ENCODE peak calls at places on chromosomes 13 and 19, in four cellular contexts. S is mesenchymal stem cell, H is H9, K is trophoblast cell. I is an unnamed sample.

GRCh38 chr13:86082116-86082515 is 282.9 kb upstream of the SLITRK6 start:
- DNase-seq in S (no peak), H (no peak), K (no peak), I (no peak)

GRCh38 chr13:106302843-106303242 is 232.6 kb downstream of the EFNB2 start:
- DNase-seq in S (no peak), H (no peak), K (no peak), I (no peak)

GRCh38 chr19:28998974-28999373 is 214.0 kb downstream of the UQCRFS1 start:
- DNase-seq in S (no peak), H (no peak), K (no peak), I (no peak)

GRCh38 chr13:99688776-99689175 is 187.5 kb downstream of the TM9SF2 start:
- DNase-seq in S (no peak), H (no peak), K (no peak), I (no peak)

GRCh38 chr13:76729690-76730089 is 156.5 kb downstream of the KCTD12 start:
- DNase-seq in S (no peak), H (no peak), K (no peak), I (no peak)

GRCh38 chr19:51185069-51185867 is 39.6 kb upstream of the CD33 start:
- DNase-seq in S (no peak), H (no peak), K (no peak), I (no peak)

GRCh38 chr13:33832872-33833271 is 14.9 kb downstream of the RFC3 start:
- DNase-seq in S (no peak), H (no peak), K (no peak), I (no peak)

GRCh38 chr13:110340812-110341444 is 33.8 kb downstream of the COL4A2 start:
- DNase-seq in S (peak), H (no peak), K (peak), I (no peak)

GRCh38 chr13:39269411-39269810 is 231.2 kb downstream of the NHLRC3 start:
- DNase-seq in S (no peak), H (no peak), K (no peak), I (no peak)

GRCh38 chr19:2475018-2475701 is 767 bp upstream of the GADD45B start:
- DNase-seq in S (peak), H (no peak), K (peak), I (no peak)

GRCh38 chr19:45477713-45478453 is 10.1 kb downstream of the FOSB start:
- DNase-seq in S (peak), H (no peak), K (peak), I (no peak)

GRCh38 chr19:5985098-5985783 is 7.3 kb upstream of the RANBP3 start:
- DNase-seq in S (peak), H (no peak), K (no peak), I (no peak)

GRCh38 chr19:52991021-52991420 is 22.7 kb upstream of the ERVV-1 start:
- DNase-seq in S (no peak), H (no peak), K (peak), I (no peak)

GRCh38 chr13:25267715-25268114 is 19.6 kb downstream of the MTMR6 start:
- DNase-seq in S (peak), H (no peak), K (no peak), I (no peak)

GRCh38 chr13:66225071-66225470 is 1005.1 kb downstream of the PCDH9 start:
- DNase-seq in S (no peak), H (peak), K (no peak), I (no peak)

GRCh38 chr19:8321760-8322637 is 703 bp downstream of the RPS28 start:
- DNase-seq in S (peak), H (no peak), K (no peak), I (no peak)

GRCh38 chr19:48444129-48444932 is 1.5 kb upstream of the GRWD1 start:
- DNase-seq in S (no peak), H (peak), K (no peak), I (no peak)

GRCh38 chr19:19171821-19172532 is 1.9 kb upstream of the MEF2B start:
- DNase-seq in S (peak), H (no peak), K (no peak), I (no peak)

GRCh38 chr13:98827449-98827848 is 75.0 kb upstream of the SLC15A1 start:
- DNase-seq in S (no peak), H (peak), K (no peak), I (no peak)

GRCh38 chr19:47813995-47814328 is 7.8 kb upstream of the CRX start:
- DNase-seq in S (no peak), H (no peak), K (no peak), I (no peak)

GRCh38 chr13:113123226-113124150 is 889 bp downstream of the F10 start:
- DNase-seq in S (no peak), H (peak), K (no peak), I (no peak)

GRCh38 chr19:33440682-33441081 is 67.2 kb downstream of the CEBPG start:
- DNase-seq in S (no peak), H (no peak), K (no peak), I (no peak)

GRCh38 chr13:112990783-112991182 is 21.8 kb downstream of the MCF2L start:
- DNase-seq in S (no peak), H (peak), K (peak), I (no peak)

GRCh38 chr19:52635786-52636570 is 2.2 kb downstream of the ZNF83 start:
- DNase-seq in S (no peak), H (no peak), K (no peak), I (no peak)

GRCh38 chr19:31350033-31350692 is 927 bp upstream of the TSHZ3 start:
- DNase-seq in S (peak), H (no peak), K (no peak), I (no peak)

GRCh38 chr19:35484637-35485036 is 5.6 kb downstream of the KRTDAP start:
- DNase-seq in S (no peak), H (no peak), K (no peak), I (no peak)

GRCh38 chr19:15810335-15810734 is 5.1 kb downstream of the OR10H1 start:
- DNase-seq in S (no peak), H (no peak), K (no peak), I (no peak)

GRCh38 chr19:35882074-35882832 is 13.9 kb downstream of the APLP1 start:
- DNase-seq in S (peak), H (no peak), K (peak), I (no peak)

GRCh38 chr13:32314968-32315254 is 252 bp downstream of the ZAR1L start:
- DNase-seq in S (peak), H (no peak), K (no peak), I (peak)

GRCh38 chr13:32314271-32314967 is 744 bp downstream of the ZAR1L start:
- DNase-seq in S (no peak), H (no peak), K (peak), I (no peak)

GRCh38 chr13:32316476-32316875 is 1.2 kb downstream of the BRCA2 start:
- DNase-seq in S (peak), H (no peak), K (no peak), I (no peak)

GRCh38 chr13:32315255-32316029 is at the start of the genes BRCA2 and ZAR1L:
- DNase-seq in S (peak), H (peak), K (peak), I (peak)

DNA sequence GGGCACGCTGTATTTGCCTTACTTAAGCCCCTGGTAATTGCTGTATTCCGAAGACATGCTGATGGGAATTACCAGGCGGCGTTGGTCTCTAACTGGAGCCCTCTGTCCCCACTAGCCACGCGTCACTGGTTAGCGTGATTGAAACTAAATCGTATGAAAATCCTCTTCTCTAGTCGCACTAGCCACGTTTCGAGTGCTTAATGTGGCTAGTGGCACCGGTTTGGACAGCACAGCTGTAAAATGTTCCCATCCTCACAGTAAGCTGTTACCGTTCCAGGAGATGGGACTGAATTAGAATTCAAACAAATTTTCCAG is 679 bp downstream of the BRCA2 start:
- DNase-seq in S (no peak), H (no peak), K (no peak), I (no peak)
- H2AK5ac ChIP-seq in S (no peak), H (no peak), K (no peak), I (no peak)

DNA sequence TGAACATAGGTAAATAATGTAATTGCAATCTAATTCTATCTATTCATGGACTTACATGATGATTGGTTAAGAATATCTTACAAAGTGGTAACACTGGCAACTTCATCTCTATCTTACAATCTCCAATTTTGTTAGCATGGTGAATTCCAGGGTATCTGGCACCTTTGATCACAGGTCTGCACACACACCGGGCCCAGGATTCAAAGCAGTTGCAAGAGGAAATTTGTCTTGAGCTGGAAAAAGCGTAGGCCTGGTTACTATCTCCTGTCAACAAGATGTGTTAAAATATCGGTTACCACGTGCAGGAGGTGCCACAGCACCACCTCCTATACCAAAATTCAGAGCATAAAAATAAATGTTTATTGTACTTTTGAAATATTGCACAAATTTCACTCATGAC is 2428.4 kb downstream of the PCDH9 start:
- DNase-seq in S (no peak), H (no peak), K (no peak), I (no peak)
- H3K27ac ChIP-seq in S (no peak), H (no peak), K (no peak), I (no peak)

DNA sequence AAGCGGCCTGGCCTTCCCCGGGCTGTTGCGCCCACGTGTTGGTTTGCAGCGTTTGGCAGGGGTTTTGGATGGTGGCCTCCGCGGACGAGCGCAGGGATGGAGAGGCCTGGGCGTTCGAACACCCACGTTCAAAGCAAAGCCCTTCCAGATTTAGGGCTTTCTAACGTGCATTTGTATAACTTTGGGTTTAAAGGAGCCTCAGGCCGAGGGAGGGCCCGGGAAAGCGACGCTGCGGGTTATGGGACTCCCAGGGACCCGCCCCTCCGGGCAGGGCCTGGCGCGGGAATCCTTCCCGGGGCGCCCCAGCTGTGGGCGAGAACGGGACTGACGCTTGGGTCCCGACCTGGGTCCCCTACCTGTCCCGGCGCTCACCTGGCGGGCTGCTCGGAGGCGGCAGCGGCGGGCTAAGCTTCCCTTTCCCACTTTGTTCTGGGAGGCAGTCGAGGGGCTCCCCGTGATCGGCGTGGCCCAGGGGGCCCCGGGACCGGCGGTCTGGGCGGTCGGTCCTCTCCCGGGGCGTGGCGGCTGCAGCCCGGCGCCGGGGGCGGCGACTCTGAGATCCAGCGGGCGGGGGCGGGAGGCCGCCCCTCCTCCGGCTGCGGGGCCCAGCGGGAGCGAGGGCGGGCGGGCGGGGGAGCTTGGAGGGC is at the start of gene FBXO17:
- DNase-seq in S (peak), H (peak), K (no peak), I (peak)
- H2AFZ ChIP-seq in S (peak), H (no peak), K (peak), I (peak)

GRCh38 chr19:41918653-41919244 is 9.5 kb downstream of the ERFL start:
- DNase-seq in S (no peak), H (no peak), K (no peak), I (no peak)

GRCh38 chr19:41917676-41918075 is 10.6 kb downstream of the ERFL start:
- DNase-seq in S (no peak), H (no peak), K (no peak), I (no peak)

GRCh38 chr19:41919948-41920712 is 8.1 kb downstream of the ERFL start:
- DNase-seq in S (no peak), H (no peak), K (no peak), I (no peak)

GRCh38 chr19:41916033-41916424 is 12.2 kb downstream of the ERFL start:
- DNase-seq in S (no peak), H (no peak), K (no peak), I (no peak)

DNA sequence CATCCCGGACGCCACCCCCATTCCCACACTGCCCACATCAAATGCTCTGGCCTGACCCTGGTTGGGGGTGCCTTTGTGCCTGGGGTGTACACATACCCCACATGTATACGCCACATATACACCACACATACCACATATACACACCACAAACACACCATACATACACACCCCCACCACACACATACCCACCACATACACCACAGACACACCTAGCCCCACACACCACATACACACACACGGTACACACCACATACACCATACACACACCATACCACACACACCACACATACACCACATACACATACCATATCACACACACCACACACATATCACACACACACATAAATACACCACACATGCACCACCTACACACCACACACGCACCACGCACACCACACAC is 10.2 kb downstream of the ERFL start:
- DNase-seq in S (no peak), H (no peak), K (no peak), I (no peak)
- H2AK5ac ChIP-seq in S (no peak), H (no peak), K (no peak), I (peak)

GRCh38 chr19:7018828-7019227 is 2.4 kb downstream of the MBD3L2B start:
- DNase-seq in S (no peak), H (no peak), K (no peak), I (no peak)

GRCh38 chr19:7007859-7008258 is 13.4 kb downstream of the MBD3L2B start:
- DNase-seq in S (no peak), H (no peak), K (no peak), I (no peak)

GRCh38 chr19:7010722-7011593 is 10.3 kb downstream of the MBD3L2B start:
- DNase-seq in S (no peak), H (no peak), K (no peak), I (no peak)

DNA sequence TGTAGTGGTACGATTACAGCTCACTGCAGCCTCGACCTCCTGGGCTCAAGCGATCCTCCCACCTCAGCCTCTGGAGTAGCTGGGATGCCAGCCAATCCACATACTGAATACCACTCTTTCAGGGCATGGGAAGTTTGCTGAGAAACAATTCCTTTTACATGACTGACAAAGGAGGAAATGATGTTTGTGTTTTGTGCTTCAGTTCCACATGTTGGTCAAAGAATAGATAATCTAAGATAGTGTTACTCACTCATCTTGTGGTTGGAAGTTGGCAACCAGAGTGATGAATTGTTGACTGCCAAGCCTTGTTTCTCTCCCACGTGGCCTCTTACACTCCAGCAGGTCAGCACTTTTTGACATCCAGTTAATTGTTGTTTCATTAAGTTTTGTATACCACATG is 7.6 kb downstream of the MBD3L2B start:
- DNase-seq in S (no peak), H (no peak), K (no peak), I (no peak)
- H3K27ac ChIP-seq in S (no peak), H (no peak), K (no peak), I (no peak)

DNA sequence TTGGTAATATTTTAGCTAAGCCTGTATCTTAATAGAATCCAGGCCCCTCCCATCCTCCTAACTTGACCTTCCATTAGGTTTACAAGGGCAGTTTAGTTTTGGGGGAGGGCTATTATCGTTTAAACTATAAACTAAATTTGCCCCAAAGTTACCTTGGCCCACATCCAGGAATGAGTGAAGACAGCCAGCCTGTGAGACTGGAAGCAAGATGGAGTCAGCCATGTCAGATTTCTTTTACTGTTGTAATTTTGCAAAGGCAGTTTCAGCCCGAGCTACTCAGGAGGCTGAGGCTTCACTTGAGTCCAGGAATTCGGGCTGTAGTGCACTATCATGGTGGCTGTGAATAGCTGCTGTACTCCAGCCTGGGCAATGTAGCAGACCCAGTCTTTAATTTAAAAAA is 18.0 kb upstream of the RCBTB1 start:
- DNase-seq in S (no peak), H (no peak), K (no peak), I (no peak)
- H2AFZ ChIP-seq in S (no peak), H (no peak), K (no peak), I (peak)

DNA sequence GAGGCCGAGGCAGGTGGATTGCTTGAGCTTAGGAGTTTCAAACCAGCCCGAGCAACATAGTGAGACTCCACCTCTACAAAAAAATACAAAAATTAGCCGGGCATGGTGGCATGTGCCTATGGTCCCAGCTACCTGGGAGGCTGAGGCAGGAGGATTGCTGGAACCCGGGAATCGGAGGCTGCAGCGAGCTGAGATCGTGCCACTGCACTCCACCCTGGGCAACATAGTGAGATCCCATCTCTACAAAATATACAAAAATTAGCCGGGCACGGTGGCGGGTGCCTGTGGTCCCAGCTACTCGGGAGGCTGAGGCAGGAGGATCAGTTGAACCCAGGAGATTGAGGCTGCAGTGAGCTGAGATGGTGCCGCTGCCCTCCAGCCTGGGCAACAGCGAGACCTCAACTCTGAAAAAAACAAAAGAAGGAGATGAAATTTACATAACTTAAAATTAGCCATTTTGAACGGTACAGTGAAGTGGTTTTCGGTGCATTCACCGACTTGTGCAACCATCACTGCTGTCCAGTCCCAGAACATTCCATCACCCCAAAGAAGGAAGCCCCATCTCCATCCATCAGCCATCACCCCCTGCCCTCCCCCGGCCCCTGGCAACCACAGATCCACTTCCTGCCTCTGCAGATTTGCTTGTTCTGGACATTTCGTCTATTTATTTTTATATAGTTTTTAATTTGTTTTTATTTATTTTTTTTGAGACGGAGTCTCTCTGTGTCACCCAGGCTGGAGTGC is 1.6 kb upstream of the AZU1 start:
- DNase-seq in S (no peak), H (no peak), K (no peak), I (no peak)
- H2AK5ac ChIP-seq in S (no peak), H (no peak), K (no peak), I (no peak)

GRCh38 chr19:14349426-14349825 is 31.8 kb upstream of the ADGRE5 start:
- DNase-seq in S (no peak), H (no peak), K (no peak), I (no peak)

GRCh38 chr19:14354445-14354844 is 26.8 kb upstream of the ADGRE5 start:
- DNase-seq in S (no peak), H (no peak), K (no peak), I (no peak)

GRCh38 chr19:14350302-14350701 is 30.9 kb upstream of the ADGRE5 start:
- DNase-seq in S (no peak), H (no peak), K (no peak), I (no peak)

GRCh38 chr19:14350866-14351265 is 30.4 kb upstream of the ADGRE5 start:
- DNase-seq in S (no peak), H (no peak), K (no peak), I (no peak)

DNA sequence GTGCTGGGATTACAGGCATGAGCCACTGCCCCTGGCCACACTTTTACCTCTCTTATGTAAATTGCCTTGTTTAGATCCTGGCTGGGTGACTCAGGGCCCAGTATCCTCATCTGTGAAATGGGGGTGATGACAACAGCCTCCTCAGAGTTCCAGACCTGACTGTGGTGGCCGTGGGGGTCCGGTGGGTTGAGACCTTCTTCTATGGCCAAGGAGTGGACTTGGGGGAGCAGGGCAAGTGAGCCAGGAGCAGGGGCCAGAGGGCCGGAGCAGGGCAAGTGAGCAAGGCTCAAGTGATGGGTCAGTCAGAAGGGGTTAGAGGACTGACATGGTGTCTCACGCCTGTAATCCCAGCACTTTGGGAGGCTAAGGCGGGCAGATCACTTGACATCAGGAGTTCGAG is 28.7 kb upstream of the ADGRE5 start:
- DNase-seq in S (no peak), H (no peak), K (no peak), I (no peak)
- H3K27ac ChIP-seq in S (no peak), H (no peak), K (no peak), I (no peak)